ENCODE peak calls at places on chromosomes 6 and 20, in eight cellular contexts. U, M, S, K, I, A, Z and C are unnamed samples. For H3K27me3, the result is how much of the 10 kb centered on the place peaks cover.

GRCh38 chr20:58927490-58928061 is 53.5 kb upstream of the NELFCD start:
- DNase-seq in U (peak), M (no peak), S (peak), K (no peak), I (no peak), A (no peak), Z (no peak), C (no peak)

GRCh38 chr20:55888655-55889054 is 116.7 kb downstream of the CBLN4 start:
- DNase-seq in U (no peak), M (no peak), S (peak), K (no peak), I (no peak), A (no peak), Z (no peak), C (no peak)

GRCh38 chr20:49603209-49603627 is 35.3 kb upstream of the PTGIS start:
- DNase-seq in U (no peak), M (no peak), S (peak), K (peak), I (peak), A (peak), Z (peak), C (peak)

GRCh38 chr6:22041797-22042489 is 254.9 kb downstream of the PRL start:
- DNase-seq in U (peak), M (no peak), S (peak), K (peak), I (no peak), A (no peak), Z (peak), C (peak)

GRCh38 chr6:121897337-121897760 is 461.9 kb downstream of the GJA1 start:
- DNase-seq in U (peak), M (no peak), S (no peak), K (peak), I (peak), A (peak), Z (peak), C (peak)

GRCh38 chr20:38181207-38181693 is 16.2 kb upstream of the TGM2 start:
- DNase-seq in U (no peak), M (no peak), S (peak), K (no peak), I (no peak), A (no peak), Z (no peak), C (no peak)

GRCh38 chr6:147567141-147567805 is 58.8 kb downstream of the SAMD5 start:
- DNase-seq in U (no peak), M (no peak), S (no peak), K (no peak), I (no peak), A (no peak), Z (no peak), C (peak)

GRCh38 chr6:11598687-11599086 is 61.1 kb downstream of the TMEM170B start:
- DNase-seq in U (no peak), M (no peak), S (no peak), K (no peak), I (no peak), A (no peak), Z (no peak), C (no peak)

GRCh38 chr20:58097943-58098342 is 130.5 kb downstream of the ANKRD60 start:
- DNase-seq in U (no peak), M (no peak), S (no peak), K (no peak), I (no peak), A (no peak), Z (no peak), C (no peak)

GRCh38 chr6:36937896-36938295 is 16.6 kb upstream of the PI16 start:
- DNase-seq in U (no peak), M (no peak), S (no peak), K (no peak), I (no peak), A (no peak), Z (no peak), C (no peak)

GRCh38 chr6:53999088-53999755 is 112.0 kb upstream of the MLIP start:
- DNase-seq in U (no peak), M (no peak), S (no peak), K (no peak), I (no peak), A (no peak), Z (no peak), C (no peak)
- H3K27me3 ChIP-seq in U (under half), M (under half), S (under half), K (under half), I (under half), A (under half), Z (under half), C (under half)

DNA sequence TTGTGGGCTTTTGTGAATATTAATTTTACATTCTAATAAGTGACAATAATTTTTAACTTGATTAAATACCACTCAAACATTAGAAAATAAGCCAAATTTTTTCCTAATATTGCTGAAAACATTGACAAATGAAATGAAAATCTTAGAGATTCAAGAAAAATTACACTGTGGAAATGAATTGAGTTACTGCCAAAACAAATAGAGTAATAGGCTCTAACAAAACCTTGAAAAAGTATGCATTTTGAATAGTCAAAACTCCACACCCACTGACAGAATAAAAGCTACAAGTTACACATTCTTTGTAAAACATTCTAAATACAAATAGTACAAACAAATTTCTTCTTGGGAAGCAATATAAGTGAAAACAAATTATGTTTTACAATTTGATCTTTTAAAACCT is 5.9 kb downstream of the TBX18 start:
- DNase-seq in U (no peak), M (no peak), S (no peak), K (no peak), I (no peak), A (no peak), Z (no peak), C (no peak)
- H3K4me2 ChIP-seq in U (no peak), M (no peak), S (no peak), K (no peak), I (no peak), A (no peak), Z (no peak), C (peak)

GRCh38 chr20:63830821-63831593 is at the start of gene ZBTB46:
- DNase-seq in U (no peak), M (peak), S (peak), K (peak), I (no peak), A (peak), Z (peak), C (peak)

GRCh38 chr20:63828951-63829350 is 2.1 kb downstream of the ZBTB46 start:
- DNase-seq in U (no peak), M (no peak), S (no peak), K (no peak), I (no peak), A (no peak), Z (no peak), C (no peak)

GRCh38 chr20:63828545-63828944 is 2.5 kb downstream of the ZBTB46 start:
- DNase-seq in U (no peak), M (no peak), S (no peak), K (no peak), I (no peak), A (no peak), Z (no peak), C (no peak)

GRCh38 chr20:63829598-63829942 is 1.5 kb downstream of the ZBTB46 start:
- DNase-seq in U (no peak), M (no peak), S (no peak), K (no peak), I (no peak), A (no peak), Z (no peak), C (no peak)

GRCh38 chr20:63829943-63830820 is 882 bp downstream of the ZBTB46 start:
- DNase-seq in U (peak), M (no peak), S (no peak), K (no peak), I (no peak), A (peak), Z (peak), C (peak)
- H3K4me3 ChIP-seq in U (peak), M (no peak), S (peak), K (peak), I (peak), A (peak), Z (peak), C (peak)

GRCh38 chr20:46182271-46182670 is 64.2 kb downstream of the CD40 start:
- DNase-seq in U (no peak), M (no peak), S (no peak), K (no peak), I (no peak), A (no peak), Z (no peak), C (no peak)

GRCh38 chr20:46176744-46177378 is 58.7 kb downstream of the CD40 start:
- DNase-seq in U (no peak), M (no peak), S (no peak), K (no peak), I (no peak), A (no peak), Z (no peak), C (no peak)

GRCh38 chr20:46177768-46178167 is 59.7 kb downstream of the CD40 start:
- DNase-seq in U (no peak), M (no peak), S (no peak), K (no peak), I (no peak), A (no peak), Z (no peak), C (no peak)

GRCh38 chr20:46179811-46180326 is 61.8 kb downstream of the CD40 start:
- DNase-seq in U (no peak), M (no peak), S (no peak), K (no peak), I (no peak), A (no peak), Z (no peak), C (no peak)

GRCh38 chr20:46178891-46179290 is 60.8 kb downstream of the CD40 start:
- DNase-seq in U (no peak), M (no peak), S (no peak), K (no peak), I (no peak), A (no peak), Z (no peak), C (no peak)
- H3K27me3 ChIP-seq in U (under half), M (under half), S (half or more), K (under half), I (half or more), A (under half), Z (under half), C (under half)

GRCh38 chr6:360791-361373 is 30.7 kb upstream of the IRF4 start:
- DNase-seq in U (no peak), M (no peak), S (no peak), K (no peak), I (no peak), A (no peak), Z (no peak), C (no peak)
- H3K4me2 ChIP-seq in U (no peak), M (no peak), S (no peak), K (no peak), I (no peak), A (no peak), Z (no peak), C (no peak)

GRCh38 chr20:17566345-17566744 is 3.5 kb upstream of the DSTN start:
- DNase-seq in U (no peak), M (no peak), S (no peak), K (no peak), I (no peak), A (no peak), Z (no peak), C (no peak)

GRCh38 chr20:17568972-17569471 is 853 bp upstream of the DSTN start:
- DNase-seq in U (peak), M (no peak), S (peak), K (peak), I (peak), A (peak), Z (peak), C (peak)

GRCh38 chr20:17569616-17570346 is at the start of gene DSTN:
- DNase-seq in U (peak), M (peak), S (peak), K (peak), I (peak), A (peak), Z (peak), C (peak)

GRCh38 chr20:17570347-17571152 is 675 bp downstream of the DSTN start:
- DNase-seq in U (peak), M (peak), S (peak), K (peak), I (peak), A (peak), Z (peak), C (peak)

DNA sequence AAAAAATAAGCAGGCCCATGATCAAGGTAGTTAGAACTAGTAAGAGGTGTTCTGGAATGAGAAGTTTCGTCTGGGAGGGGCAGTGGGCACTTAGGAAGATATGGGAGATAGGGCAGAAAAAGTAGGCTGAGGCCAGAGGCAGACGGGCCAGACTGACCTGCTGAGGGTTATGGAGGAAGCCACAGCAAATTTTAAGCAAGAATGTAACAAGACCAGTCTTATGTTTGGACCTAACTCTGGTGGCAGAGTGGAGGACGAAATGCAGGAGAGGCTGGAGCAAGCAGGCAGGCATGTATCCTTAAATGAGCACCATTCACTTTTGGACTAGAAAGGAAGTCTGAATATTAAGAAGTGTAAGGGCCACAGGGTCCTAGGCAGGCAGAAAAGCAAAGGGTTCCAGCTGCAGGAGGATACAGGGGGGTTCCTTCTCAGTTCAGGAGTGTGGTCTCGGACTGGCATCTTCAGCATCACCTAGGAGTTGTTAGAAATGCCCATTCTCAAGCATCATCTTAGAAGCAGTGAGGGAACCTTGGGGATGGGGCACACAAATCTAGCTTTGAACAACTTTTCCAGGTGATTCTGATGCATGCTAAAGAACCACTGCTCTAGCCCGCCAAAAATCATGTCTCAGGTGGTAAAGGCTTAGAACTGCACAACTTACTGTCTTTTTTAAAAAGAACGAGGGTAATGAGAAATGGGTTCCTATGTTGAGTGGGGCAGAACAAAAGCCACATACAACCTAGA is 1.7 kb upstream of the DSTN start:
- DNase-seq in U (no peak), M (no peak), S (peak), K (no peak), I (no peak), A (no peak), Z (no peak), C (no peak)
- H3K4me3 ChIP-seq in U (peak), M (no peak), S (peak), K (peak), I (peak), A (peak), Z (no peak), C (peak)

GRCh38 chr6:40535105-40535783 is 51.9 kb downstream of the LRFN2 start:
- DNase-seq in U (no peak), M (no peak), S (no peak), K (no peak), I (no peak), A (no peak), Z (no peak), C (no peak)
- H3K27me3 ChIP-seq in U (under half), M (under half), S (under half), K (under half), I (under half), A (under half), Z (under half), C (under half)

GRCh38 chr20:22795897-22796296 is 211.5 kb upstream of the FOXA2 start:
- DNase-seq in U (peak), M (no peak), S (peak), K (peak), I (no peak), A (no peak), Z (peak), C (peak)
- H3K4me2 ChIP-seq in U (peak), M (no peak), S (peak), K (no peak), I (no peak), A (no peak), Z (peak), C (peak)

GRCh38 chr6:124961784-124962611 is at the start of gene RNF217:
- DNase-seq in U (peak), M (no peak), S (peak), K (peak), I (peak), A (peak), Z (peak), C (peak)

GRCh38 chr6:124962617-124963415 is 579 bp downstream of the RNF217 start:
- DNase-seq in U (peak), M (no peak), S (peak), K (peak), I (no peak), A (peak), Z (peak), C (peak)

GRCh38 chr6:124964764-124965105 is 2.5 kb downstream of the RNF217 start:
- DNase-seq in U (no peak), M (no peak), S (peak), K (peak), I (no peak), A (peak), Z (no peak), C (peak)

GRCh38 chr6:124963416-124964083 is 1.3 kb downstream of the RNF217 start:
- DNase-seq in U (no peak), M (no peak), S (peak), K (peak), I (no peak), A (peak), Z (peak), C (peak)

GRCh38 chr6:124964084-124964763 is 2.0 kb downstream of the RNF217 start:
- DNase-seq in U (no peak), M (no peak), S (no peak), K (peak), I (no peak), A (no peak), Z (peak), C (peak)
- H3K4me3 ChIP-seq in U (peak), M (no peak), S (peak), K (peak), I (peak), A (peak), Z (peak), C (peak)

GRCh38 chr6:105990151-105990550 is 96.0 kb upstream of the PRDM1 start:
- DNase-seq in U (peak), M (no peak), S (peak), K (no peak), I (no peak), A (peak), Z (no peak), C (no peak)

GRCh38 chr6:105985816-105986632 is 100.1 kb upstream of the PRDM1 start:
- DNase-seq in U (no peak), M (no peak), S (no peak), K (peak), I (peak), A (peak), Z (no peak), C (no peak)

GRCh38 chr6:105989178-105989577 is 97.0 kb upstream of the PRDM1 start:
- DNase-seq in U (no peak), M (no peak), S (no peak), K (no peak), I (no peak), A (no peak), Z (no peak), C (no peak)

GRCh38 chr6:105986998-105987397 is 99.1 kb upstream of the PRDM1 start:
- DNase-seq in U (no peak), M (no peak), S (no peak), K (peak), I (no peak), A (no peak), Z (no peak), C (peak)

GRCh38 chr6:105988321-105988720 is 97.8 kb upstream of the PRDM1 start:
- DNase-seq in U (no peak), M (no peak), S (no peak), K (no peak), I (no peak), A (no peak), Z (peak), C (peak)
- H3K27me3 ChIP-seq in U (under half), M (under half), S (under half), K (under half), I (half or more), A (half or more), Z (under half), C (under half)